ENCODE peak calls at places on chromosomes 7 and 10, in four cellular contexts. S is foreskin fibroblast, Q is EL, Y is left ventricle myocardium inferior. Z is an unnamed sample.

GRCh38 chr10:50409965-50410811 is 158.9 kb upstream of the ASAH2 start:
- DNase-seq in Y (no peak), Q (no peak), S (no peak), Z (no peak)

GRCh38 chr10:71431216-71431944 is 34.7 kb downstream of the CDH23 start:
- DNase-seq in S (no peak), Q (no peak), Y (no peak), Z (no peak)

GRCh38 chr7:853366-854117 is 21.3 kb downstream of the SUN1 start:
- DNase-seq in Q (no peak), Y (no peak), S (no peak), Z (no peak)

GRCh38 chr7:26397786-26398435 is 106.2 kb downstream of the SNX10 start:
- DNase-seq in Q (peak; percentile 8), Y (peak; percentile 36), S (peak; percentile 4), Z (peak; percentile 14)

GRCh38 chr7:5586279-5586962 is 162.8 kb upstream of the TNRC18 start:
- DNase-seq in Y (no peak), Q (no peak), S (no peak), Z (no peak)

GRCh38 chr10:91778485-91778884 is 19.7 kb upstream of the TNKS2 start:
- DNase-seq in S (no peak), Y (no peak), Q (no peak), Z (no peak)

GRCh38 chr7:3204526-3204925 is 96.5 kb upstream of the SDK1 start:
- DNase-seq in Q (no peak), S (no peak), Y (no peak), Z (no peak)

GRCh38 chr7:92802398-92802797 is 34.0 kb downstream of the CDK6 start:
- DNase-seq in Y (no peak), Q (no peak), S (no peak), Z (no peak)

GRCh38 chr7:111866787-111867186 is 304.5 kb upstream of the IMMP2L start:
- DNase-seq in Q (no peak), S (no peak), Y (no peak), Z (no peak)

GRCh38 chr7:22120391-22121053 is 174.8 kb upstream of the CDCA7L start:
- DNase-seq in Y (no peak), Q (no peak), S (no peak), Z (no peak)

GRCh38 chr7:138074121-138074520 is 2.1 kb upstream of the AKR1D1 start:
- DNase-seq in Q (peak; percentile 25), S (no peak), Y (no peak), Z (no peak)

GRCh38 chr7:6436385-6436685 is 11.4 kb downstream of the DAGLB start:
- DNase-seq in Y (no peak), S (no peak), Q (no peak), Z (no peak)

GRCh38 chr10:43809211-43809930 is 160.7 kb upstream of the ZNF32 start:
- DNase-seq in S (peak; percentile 89), Q (peak; percentile 96), Y (no peak), Z (peak; percentile 93)

GRCh38 chr10:128568041-128568440 is 441.8 kb upstream of the MKI67 start:
- DNase-seq in Q (no peak), Y (no peak), S (no peak), Z (no peak)

GRCh38 chr10:15370741-15371701 is at the start of gene FAM171A1:
- DNase-seq in Q (peak; percentile 62), S (peak; percentile 28), Y (peak; percentile 56), Z (peak; percentile 80)

GRCh38 chr7:5428470-5429252 is 5.0 kb upstream of the TNRC18 start:
- DNase-seq in Y (peak; percentile 74), S (peak; percentile 80), Q (peak; percentile 89), Z (no peak)

GRCh38 chr10:16009736-16010259 is 149.5 kb upstream of the MINDY3 start:
- DNase-seq in S (no peak), Q (no peak), Y (no peak), Z (no peak)

GRCh38 chr7:138854115-138854645 is 56.2 kb upstream of the ATP6V0A4 start:
- DNase-seq in Q (no peak), S (no peak), Y (no peak), Z (no peak)

GRCh38 chr7:105643857-105644256 is 62.6 kb upstream of the EFCAB10 start:
- DNase-seq in S (no peak), Q (no peak), Y (no peak), Z (no peak)

GRCh38 chr7:29610031-29610490 is 46.4 kb downstream of the PRR15 start:
- DNase-seq in Q (no peak), Y (no peak), S (no peak), Z (no peak)

GRCh38 chr7:830069-830468 is 2.2 kb upstream of the SUN1 start:
- DNase-seq in S (no peak), Y (no peak), Q (no peak), Z (no peak)

GRCh38 chr7:20556091-20556490 is 59.4 kb upstream of the ABCB5 start:
- DNase-seq in Y (no peak), S (no peak), Q (no peak), Z (no peak)

GRCh38 chr10:69959911-69960310 is 92.7 kb upstream of the MACROH2A2 start:
- DNase-seq in Y (no peak), Q (no peak), S (no peak), Z (no peak)

GRCh38 chr7:3649250-3649649 is 348.2 kb downstream of the SDK1 start:
- DNase-seq in Y (no peak), S (no peak), Q (no peak), Z (no peak)

GRCh38 chr7:134685250-134685649 is 38.6 kb downstream of the BPGM start:
- DNase-seq in S (no peak), Y (no peak), Q (no peak), Z (no peak)

GRCh38 chr7:117127585-117128168 is 174.4 kb downstream of the ST7 start:
- DNase-seq in S (peak; percentile 44), Y (peak; percentile 21), Q (peak; percentile 64), Z (peak; percentile 12)

GRCh38 chr7:85890244-85890811 is 703.5 kb upstream of the SEMA3D start:
- DNase-seq in Q (peak; percentile 13), Y (no peak), S (peak; percentile 1), Z (peak; percentile 42)

GRCh38 chr10:69303632-69304035 is 25.3 kb downstream of the HK1 start:
- DNase-seq in Q (peak; percentile 62), S (peak; percentile 39), Y (no peak), Z (no peak)

GRCh38 chr7:12303507-12303906 is 92.4 kb downstream of the TMEM106B start:
- DNase-seq in Y (no peak), S (no peak), Q (no peak), Z (no peak)

GRCh38 chr10:62692085-62692484 is 112.4 kb upstream of the ADO start:
- DNase-seq in S (no peak), Y (no peak), Q (no peak), Z (no peak)

GRCh38 chr7:46569117-46569433 is 648.0 kb upstream of the IGFBP3 start:
- DNase-seq in S (no peak), Q (peak; percentile 58), Y (no peak), Z (no peak)

GRCh38 chr7:131745645-131746248 is 189.3 kb upstream of the PODXL start:
- DNase-seq in Y (no peak), Q (peak; percentile 24), S (peak; percentile 25), Z (peak; percentile 53)

GRCh38 chr7:102300643-102301211 is 14.1 kb downstream of the SH2B2 start:
- DNase-seq in Y (no peak), Q (no peak), S (no peak), Z (no peak)

GRCh38 chr10:17616403-17617030 is 657 bp downstream of the HACD1 start:
- DNase-seq in S (peak; percentile 65), Y (peak; percentile 86), Q (peak; percentile 80), Z (peak; percentile 83)

GRCh38 chr7:155178096-155178495 is 108.0 kb downstream of the HTR5A start:
- DNase-seq in Y (no peak), Q (no peak), S (no peak), Z (no peak)

GRCh38 chr10:12825255-12825654 is 176.3 kb downstream of the CCDC3 start:
- DNase-seq in Y (no peak), Q (peak; percentile 14), S (no peak), Z (no peak)

GRCh38 chr10:404341-404740 is 269.1 kb downstream of the ZMYND11 start:
- DNase-seq in Y (no peak), S (peak; percentile 83), Q (peak; percentile 89), Z (peak; percentile 64)

GRCh38 chr7:75888464-75889222 is 9.8 kb downstream of the RHBDD2 start:
- DNase-seq in Y (peak; percentile 35), Q (no peak), S (no peak), Z (no peak)

GRCh38 chr10:128377364-128377987 is 251.3 kb upstream of the MKI67 start:
- DNase-seq in S (no peak), Y (no peak), Q (no peak), Z (no peak)